ENCODE peak calls at places on chromosomes 4 and X, in six cellular contexts. P, M, V, S, R and X are unnamed samples.
A peak's percentile ranks its signal among the peaks of the same experiment; 100 is the strongest.

GRCh38 chrX:130114141-130114561 is 3.9 kb upstream of the ELF4 start:
- DNase-seq in P (no peak), M (no peak), V (no peak), S (no peak), R (no peak), X (no peak)

GRCh38 chr4:3827616-3828492 is 61.7 kb downstream of the ADRA2C start:
- DNase-seq in P (peak; percentile 72), M (no peak), V (no peak), S (no peak), R (no peak), X (no peak)

GRCh38 chr4:80101768-80102116 is 28.7 kb upstream of the ANTXR2 start:
- DNase-seq in P (no peak), M (peak; percentile 36), V (no peak), S (no peak), R (no peak), X (no peak)

GRCh38 chrX:17295788-17296187 is 79.2 kb upstream of the NHS start:
- DNase-seq in P (no peak), M (no peak), V (no peak), S (no peak), R (no peak), X (no peak)

GRCh38 chr4:164081371-164081770 is 586.9 kb downstream of the TMA16 start:
- DNase-seq in P (no peak), M (no peak), V (no peak), S (no peak), R (no peak), X (no peak)

GRCh38 chrX:10549280-10549679 is 71.1 kb downstream of the MID1 start:
- DNase-seq in P (peak; percentile 35), M (peak; percentile 33), V (no peak), S (no peak), R (no peak), X (no peak)

GRCh38 chrX:71439898-71440297 is 73.7 kb downstream of the TAF1 start:
- DNase-seq in P (no peak), M (no peak), V (no peak), S (no peak), R (no peak), X (no peak)

GRCh38 chrX:5236096-5236495 is 992.6 kb downstream of the NLGN4X start:
- DNase-seq in P (no peak), M (no peak), V (peak; percentile 3), S (no peak), R (no peak), X (no peak)

GRCh38 chrX:150062292-150063137 is 124.2 kb upstream of the EOLA2 start:
- DNase-seq in P (peak; percentile 71), M (peak; percentile 60), V (peak; percentile 8), S (no peak), R (no peak), X (no peak)

GRCh38 chrX:20333672-20334071 is 67.0 kb upstream of the RPS6KA3 start:
- DNase-seq in P (no peak), M (no peak), V (no peak), S (no peak), R (no peak), X (no peak)

GRCh38 chr4:36322921-36323354 is 41.5 kb downstream of the DTHD1 start:
- DNase-seq in P (no peak), M (no peak), V (no peak), S (peak; percentile 60), R (peak; percentile 31), X (no peak)

GRCh38 chr4:150874386-150875226 is 140.5 kb downstream of the LRBA start:
- DNase-seq in P (no peak), M (no peak), V (no peak), S (no peak), R (no peak), X (no peak)

GRCh38 chr4:124947622-124948265 is 235.2 kb upstream of the ANKRD50 start:
- DNase-seq in P (no peak), M (peak; percentile 69), V (no peak), S (no peak), R (no peak), X (no peak)

GRCh38 chr4:176193898-176194297 is 1.5 kb downstream of the SPATA4 start:
- DNase-seq in P (no peak), M (peak; percentile 92), V (no peak), S (no peak), R (no peak), X (no peak)

GRCh38 chr4:153651961-153652784 is 31.9 kb upstream of the TLR2 start:
- DNase-seq in P (no peak), M (peak; percentile 89), V (no peak), S (no peak), R (no peak), X (no peak)

GRCh38 chrX:152640039-152640818 is 2.5 kb downstream of the GABRQ start:
- DNase-seq in P (no peak), M (peak; percentile 18), V (no peak), S (no peak), R (no peak), X (no peak)

GRCh38 chr4:2651546-2651945 is 104.6 kb downstream of the TNIP2 start:
- DNase-seq in P (no peak), M (no peak), V (no peak), S (no peak), R (no peak), X (no peak)

GRCh38 chrX:112270991-112271390 is 188.4 kb upstream of the TRPC5 start:
- DNase-seq in P (no peak), M (no peak), V (no peak), S (no peak), R (no peak), X (no peak)

GRCh38 chr4:180990931-180991330 is 1252.3 kb upstream of the TENM3 start:
- DNase-seq in P (no peak), M (no peak), V (no peak), S (no peak), R (no peak), X (no peak)

GRCh38 chrX:31228909-31229308 is 157.1 kb upstream of the FTHL17 start:
- DNase-seq in P (no peak), M (no peak), V (no peak), S (no peak), R (no peak), X (no peak)

GRCh38 chrX:147570483-147570882 is 341.2 kb upstream of the FMR1 start:
- DNase-seq in P (no peak), M (no peak), V (no peak), S (no peak), R (no peak), X (no peak)

GRCh38 chr4:6783111-6783981 is 819 bp downstream of the KIAA0232 start:
- DNase-seq in P (peak; percentile 90), M (peak; percentile 86), V (peak; percentile 78), S (peak; percentile 91), R (peak; percentile 88), X (peak; percentile 61)

GRCh38 chr4:2472187-2472586 is 3.3 kb downstream of the RNF4 start:
- DNase-seq in P (no peak), M (peak; percentile 79), V (no peak), S (no peak), R (no peak), X (no peak)

GRCh38 chrX:46298821-46299220 is 246.4 kb downstream of the ZNF674 start:
- DNase-seq in P (no peak), M (peak; percentile 51), V (no peak), S (no peak), R (no peak), X (no peak)

GRCh38 chr4:153758688-153759406 is 977 bp downstream of the RNF175 start:
- DNase-seq in P (no peak), M (no peak), V (no peak), S (no peak), R (no peak), X (no peak)